ENCODE peak calls at places on chromosomes 4 and X, in six cellular contexts. M, Y, X, B, E and U are unnamed samples.
A peak's percentile ranks its signal among the peaks of the same experiment; 100 is the strongest.

GRCh38 chr4:54226399-54227260 is 2.5 kb upstream of the PDGFRA start:
- DNase-seq in M (no peak), Y (no peak), X (no peak), B (no peak), E (peak; percentile 95), U (no peak)

GRCh38 chr4:145881991-145882390 is 56.6 kb downstream of the ZNF827 start:
- DNase-seq in M (no peak), Y (no peak), X (no peak), B (peak; percentile 85), E (no peak), U (peak; percentile 43)

GRCh38 chr4:3041192-3042142 is 32.9 kb downstream of the HTT-AS start:
- DNase-seq in M (peak; percentile 65), Y (peak; percentile 25), X (peak; percentile 9), B (no peak), E (peak; percentile 16), U (peak; percentile 74)

GRCh38 chr4:38387819-38388218 is 276.2 kb upstream of the KLF3 start:
- DNase-seq in M (no peak), Y (no peak), X (no peak), B (no peak), E (peak; percentile 32), U (no peak)

GRCh38 chrX:47145408-47146120 is 543 bp downstream of the RBM10 start:
- DNase-seq in M (no peak), Y (no peak), X (no peak), B (no peak), E (no peak), U (no peak)

GRCh38 chr4:185941476-185941875 is 127.5 kb upstream of the TLR3 start:
- DNase-seq in M (no peak), Y (no peak), X (no peak), B (peak; percentile 57), E (peak; percentile 28), U (no peak)

GRCh38 chrX:17669458-17669857 is 67.8 kb upstream of the SCML1 start:
- DNase-seq in M (no peak), Y (no peak), X (no peak), B (no peak), E (no peak), U (no peak)

GRCh38 chr4:99136329-99136728 is 7.8 kb downstream of the ADH4 start:
- DNase-seq in M (no peak), Y (no peak), X (no peak), B (no peak), E (no peak), U (no peak)

GRCh38 chrX:136250191-136251041 is 784 bp downstream of the MAP7D3 start:
- DNase-seq in M (peak; percentile 38), Y (no peak), X (peak; percentile 2), B (no peak), E (peak; percentile 33), U (peak; percentile 12)

GRCh38 chr4:159358226-159358625 is 255.3 kb downstream of the RAPGEF2 start:
- DNase-seq in M (no peak), Y (peak; percentile 8), X (no peak), B (no peak), E (peak; percentile 64), U (no peak)

GRCh38 chrX:44570524-44570923 is 27.9 kb upstream of the FUNDC1 start:
- DNase-seq in M (no peak), Y (no peak), X (no peak), B (peak; percentile 37), E (peak; percentile 39), U (no peak)